ENCODE peak calls at places on chromosome 5, in nine cellular contexts. One of them, this sample, is unnamed.

GRCh38 chr5:39270172-39270848 is 50.9 kb upstream of the FYB1 start:
- DNase-seq in thyroid gland: no peak
- DNase-seq in A673: no peak
- DNase-seq in astrocyte: no peak
- DNase-seq in thoracic aorta: no peak
- DNase-seq in Panc1: no peak
- DNase-seq in colonic mucosa: no peak
- DNase-seq in lower lobe of right lung: no peak
- DNase-seq in left lung: no peak
- DNase-seq in this sample: no peak

GRCh38 chr5:140148508-140148907 is 22.8 kb downstream of the IGIP start:
- DNase-seq in thyroid gland: peak; percentile 32
- DNase-seq in A673: no peak
- DNase-seq in astrocyte: no peak
- DNase-seq in thoracic aorta: no peak
- DNase-seq in Panc1: no peak
- DNase-seq in colonic mucosa: no peak
- DNase-seq in lower lobe of right lung: no peak
- DNase-seq in left lung: no peak
- DNase-seq in this sample: no peak

GRCh38 chr5:94618029-94618492 is 343 bp downstream of the KIAA0825 start:
- DNase-seq in thyroid gland: peak; percentile 89
- DNase-seq in A673: peak; percentile 66
- DNase-seq in astrocyte: peak; percentile 69
- DNase-seq in thoracic aorta: no peak
- DNase-seq in Panc1: no peak
- DNase-seq in colonic mucosa: peak; percentile 78
- DNase-seq in lower lobe of right lung: peak; percentile 83
- DNase-seq in left lung: peak; percentile 79
- DNase-seq in this sample: peak; percentile 85

GRCh38 chr5:159258361-159258760 is 4.7 kb upstream of the UBLCP1 start:
- DNase-seq in thyroid gland: no peak
- DNase-seq in A673: no peak
- DNase-seq in astrocyte: no peak
- DNase-seq in thoracic aorta: no peak
- DNase-seq in Panc1: no peak
- DNase-seq in colonic mucosa: no peak
- DNase-seq in lower lobe of right lung: no peak
- DNase-seq in left lung: no peak
- DNase-seq in this sample: no peak

GRCh38 chr5:136985785-136986475 is 513.2 kb downstream of the SPOCK1 start:
- DNase-seq in thyroid gland: no peak
- DNase-seq in A673: no peak
- DNase-seq in astrocyte: no peak
- DNase-seq in thoracic aorta: no peak
- DNase-seq in Panc1: no peak
- DNase-seq in colonic mucosa: no peak
- DNase-seq in lower lobe of right lung: no peak
- DNase-seq in left lung: no peak
- DNase-seq in this sample: no peak

GRCh38 chr5:14816999-14817761 is 54.4 kb downstream of the ANKH start:
- DNase-seq in thyroid gland: peak; percentile 21
- DNase-seq in A673: peak; percentile 10
- DNase-seq in astrocyte: peak; percentile 89
- DNase-seq in thoracic aorta: peak; percentile 40
- DNase-seq in Panc1: no peak
- DNase-seq in colonic mucosa: no peak
- DNase-seq in lower lobe of right lung: no peak
- DNase-seq in left lung: no peak
- DNase-seq in this sample: no peak

GRCh38 chr5:122312670-122312988 is 592 bp downstream of the SNCAIP start:
- DNase-seq in thyroid gland: peak; percentile 5
- DNase-seq in A673: peak; percentile 4
- DNase-seq in astrocyte: peak; percentile 32
- DNase-seq in thoracic aorta: no peak
- DNase-seq in Panc1: no peak
- DNase-seq in colonic mucosa: peak; percentile 25
- DNase-seq in lower lobe of right lung: no peak
- DNase-seq in left lung: peak; percentile 72
- DNase-seq in this sample: peak; percentile 66

GRCh38 chr5:7856855-7857254 is 5.9 kb upstream of the CFAP90 start:
- DNase-seq in thyroid gland: no peak
- DNase-seq in A673: peak; percentile 67
- DNase-seq in astrocyte: no peak
- DNase-seq in thoracic aorta: no peak
- DNase-seq in Panc1: peak; percentile 12
- DNase-seq in colonic mucosa: no peak
- DNase-seq in lower lobe of right lung: no peak
- DNase-seq in left lung: no peak
- DNase-seq in this sample: no peak

GRCh38 chr5:180259260-180259611 is 32.6 kb downstream of the MAPK9 start:
- DNase-seq in thyroid gland: no peak
- DNase-seq in A673: no peak
- DNase-seq in astrocyte: peak; percentile 12
- DNase-seq in thoracic aorta: no peak
- DNase-seq in Panc1: no peak
- DNase-seq in colonic mucosa: no peak
- DNase-seq in lower lobe of right lung: no peak
- DNase-seq in left lung: no peak
- DNase-seq in this sample: no peak
- H3K9me3 ChIP-seq in thyroid gland: peaks cover 13% of the 10 kb centered on the region
- H3K9me3 ChIP-seq in A673: peaks cover 62% of the 10 kb centered on the region
- H3K9me3 ChIP-seq in astrocyte: peaks cover 64% of the 10 kb centered on the region
- H3K9me3 ChIP-seq in thoracic aorta: peaks cover 100% of the 10 kb centered on the region
- H3K9me3 ChIP-seq in Panc1: peaks cover 73% of the 10 kb centered on the region
- H3K9me3 ChIP-seq in colonic mucosa: peaks cover 29% of the 10 kb centered on the region
- H3K9me3 ChIP-seq in lower lobe of right lung: peaks cover 100% of the 10 kb centered on the region
- H3K9me3 ChIP-seq in left lung: peaks cover 100% of the 10 kb centered on the region
- H3K9me3 ChIP-seq in this sample: peaks cover 99% of the 10 kb centered on the region

DNA sequence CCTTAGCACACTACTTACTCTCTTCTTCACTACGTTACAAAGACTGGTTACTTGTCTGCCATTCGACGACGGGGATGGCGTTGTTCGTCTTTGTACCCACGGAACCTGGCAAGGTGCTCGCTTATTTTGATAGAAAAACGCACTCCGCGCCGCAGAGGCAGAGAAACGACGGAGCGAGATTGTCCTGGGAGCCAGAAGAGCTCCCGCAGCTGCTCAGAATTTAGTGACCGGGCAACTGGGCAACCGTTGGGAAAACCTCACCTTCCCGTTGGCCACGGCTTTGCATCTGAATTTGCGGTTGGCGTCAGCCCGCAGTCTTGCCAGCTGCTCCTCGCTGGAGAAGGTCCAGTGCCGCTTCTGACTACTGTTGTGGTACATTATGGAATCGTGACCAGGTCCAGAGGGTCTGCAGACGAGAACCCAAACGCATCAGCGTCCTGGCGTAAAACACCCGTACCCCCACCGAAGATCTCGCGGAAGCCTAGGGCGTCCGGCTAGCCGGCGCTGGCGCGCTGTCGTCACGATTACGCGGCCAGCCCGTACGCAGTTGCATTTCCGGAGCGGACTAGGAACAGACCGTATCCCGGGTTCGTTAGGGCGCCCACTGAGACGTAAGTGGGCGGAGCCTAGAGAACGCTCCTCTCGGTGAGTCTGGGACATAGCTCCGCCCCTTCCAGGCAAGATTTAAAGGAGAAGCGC is at the start of gene CCNH:
- DNase-seq in thyroid gland: peak; percentile 99
- DNase-seq in A673: peak; percentile 99
- DNase-seq in astrocyte: peak; percentile 94
- DNase-seq in thoracic aorta: peak; percentile 96
- DNase-seq in Panc1: peak; percentile 94
- DNase-seq in colonic mucosa: peak; percentile 98
- DNase-seq in lower lobe of right lung: peak; percentile 99
- DNase-seq in left lung: peak; percentile 99
- DNase-seq in this sample: peak; percentile 98
- TF ChIP-seq CTCF in thyroid gland: no peak
- TF ChIP-seq CTCF in A673: no peak
- TF ChIP-seq CTCF in astrocyte: no peak
- TF ChIP-seq CTCF in thoracic aorta: no peak
- TF ChIP-seq CTCF in Panc1: no peak
- TF ChIP-seq CTCF in colonic mucosa: no peak
- TF ChIP-seq CTCF in lower lobe of right lung: no peak
- TF ChIP-seq CTCF in left lung: no peak
- TF ChIP-seq CTCF in this sample: no peak

GRCh38 chr5:141823056-141823455 is 55.2 kb downstream of the PCDH1 start:
- DNase-seq in thyroid gland: no peak
- DNase-seq in A673: no peak
- DNase-seq in astrocyte: no peak
- DNase-seq in thoracic aorta: no peak
- DNase-seq in Panc1: no peak
- DNase-seq in colonic mucosa: no peak
- DNase-seq in lower lobe of right lung: no peak
- DNase-seq in left lung: no peak
- DNase-seq in this sample: no peak
- H3K27me3 ChIP-seq in thyroid gland: no peaks in the 10 kb centered on the region
- H3K27me3 ChIP-seq in A673: no peaks in the 10 kb centered on the region
- H3K27me3 ChIP-seq in astrocyte: peaks cover 3% of the 10 kb centered on the region
- H3K27me3 ChIP-seq in thoracic aorta: no peaks in the 10 kb centered on the region
- H3K27me3 ChIP-seq in Panc1: peaks cover 3% of the 10 kb centered on the region
- H3K27me3 ChIP-seq in colonic mucosa: no peaks in the 10 kb centered on the region
- H3K27me3 ChIP-seq in lower lobe of right lung: no peaks in the 10 kb centered on the region
- H3K27me3 ChIP-seq in left lung: no peaks in the 10 kb centered on the region
- H3K27me3 ChIP-seq in this sample: no peaks in the 10 kb centered on the region

GRCh38 chr5:25950681-25951080 is 1087.7 kb downstream of the CDH9 start:
- DNase-seq in thyroid gland: no peak
- DNase-seq in A673: no peak
- DNase-seq in astrocyte: no peak
- DNase-seq in thoracic aorta: no peak
- DNase-seq in Panc1: no peak
- DNase-seq in colonic mucosa: no peak
- DNase-seq in lower lobe of right lung: no peak
- DNase-seq in left lung: no peak
- DNase-seq in this sample: no peak
- H3K9me3 ChIP-seq in thyroid gland: no peaks in the 10 kb centered on the region
- H3K9me3 ChIP-seq in A673: peaks cover 3% of the 10 kb centered on the region
- H3K9me3 ChIP-seq in astrocyte: no peaks in the 10 kb centered on the region
- H3K9me3 ChIP-seq in thoracic aorta: no peaks in the 10 kb centered on the region
- H3K9me3 ChIP-seq in Panc1: no peaks in the 10 kb centered on the region
- H3K9me3 ChIP-seq in colonic mucosa: no peaks in the 10 kb centered on the region
- H3K9me3 ChIP-seq in lower lobe of right lung: no peaks in the 10 kb centered on the region
- H3K9me3 ChIP-seq in left lung: no peaks in the 10 kb centered on the region
- H3K9me3 ChIP-seq in this sample: no peaks in the 10 kb centered on the region

GRCh38 chr5:132459983-132460834 is 30.4 kb downstream of the IRF1 start:
- DNase-seq in thyroid gland: no peak
- DNase-seq in A673: peak; percentile 25
- DNase-seq in astrocyte: no peak
- DNase-seq in thoracic aorta: no peak
- DNase-seq in Panc1: no peak
- DNase-seq in colonic mucosa: no peak
- DNase-seq in lower lobe of right lung: peak; percentile 76
- DNase-seq in left lung: no peak
- DNase-seq in this sample: no peak
- TF ChIP-seq CTCF in thyroid gland: no peak
- TF ChIP-seq CTCF in A673: peak; percentile 15
- TF ChIP-seq CTCF in astrocyte: no peak
- TF ChIP-seq CTCF in thoracic aorta: peak; percentile 15
- TF ChIP-seq CTCF in Panc1: no peak
- TF ChIP-seq CTCF in colonic mucosa: peak; percentile 15
- TF ChIP-seq CTCF in lower lobe of right lung: peak; percentile 30
- TF ChIP-seq CTCF in left lung: no peak
- TF ChIP-seq CTCF in this sample: peak; percentile 25

GRCh38 chr5:1116109-1116735 is 4.4 kb upstream of the SLC12A7 start:
- DNase-seq in thyroid gland: no peak
- DNase-seq in A673: no peak
- DNase-seq in astrocyte: no peak
- DNase-seq in thoracic aorta: no peak
- DNase-seq in Panc1: no peak
- DNase-seq in colonic mucosa: no peak
- DNase-seq in lower lobe of right lung: no peak
- DNase-seq in left lung: no peak
- DNase-seq in this sample: no peak
- H3K27me3 ChIP-seq in thyroid gland: no peaks in the 10 kb centered on the region
- H3K27me3 ChIP-seq in A673: no peaks in the 10 kb centered on the region
- H3K27me3 ChIP-seq in astrocyte: peaks cover 9% of the 10 kb centered on the region
- H3K27me3 ChIP-seq in thoracic aorta: no peaks in the 10 kb centered on the region
- H3K27me3 ChIP-seq in Panc1: no peaks in the 10 kb centered on the region
- H3K27me3 ChIP-seq in colonic mucosa: no peaks in the 10 kb centered on the region
- H3K27me3 ChIP-seq in lower lobe of right lung: no peaks in the 10 kb centered on the region
- H3K27me3 ChIP-seq in left lung: peaks cover 19% of the 10 kb centered on the region
- H3K27me3 ChIP-seq in this sample: no peaks in the 10 kb centered on the region

DNA sequence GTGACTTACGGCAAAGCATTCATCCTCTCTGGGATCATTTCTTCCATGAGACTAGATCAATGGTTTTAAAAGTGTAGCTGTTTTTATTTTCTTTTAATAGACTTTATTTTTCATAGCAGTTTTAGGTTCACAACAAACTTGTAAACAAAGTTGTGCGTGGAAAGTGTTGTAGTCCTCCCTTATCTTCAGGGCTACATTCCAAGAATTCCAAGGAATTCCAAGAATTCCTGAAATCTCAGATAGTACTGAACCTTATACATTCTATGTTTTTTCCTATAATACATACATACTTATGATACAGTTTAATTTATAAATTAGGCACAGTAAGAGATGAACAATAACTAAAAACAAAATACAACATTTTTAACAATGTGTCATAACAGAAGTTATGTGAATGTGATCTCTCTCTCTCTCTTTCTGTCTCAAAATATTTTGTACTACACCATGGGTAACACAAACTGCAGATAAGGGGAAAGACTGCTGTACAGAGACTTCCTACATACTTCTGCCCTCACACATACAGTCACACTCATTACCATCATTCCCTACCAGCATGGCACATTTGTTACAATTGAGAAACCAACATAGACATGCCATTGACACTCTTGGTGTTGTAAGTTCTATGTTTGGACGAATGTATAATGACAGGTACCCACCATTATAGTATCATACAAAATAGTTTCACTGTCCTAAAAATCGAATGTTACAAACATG is 1933.2 kb upstream of the WWC1 start:
- DNase-seq in thyroid gland: no peak
- DNase-seq in A673: no peak
- DNase-seq in astrocyte: no peak
- DNase-seq in thoracic aorta: no peak
- DNase-seq in Panc1: no peak
- DNase-seq in colonic mucosa: no peak
- DNase-seq in lower lobe of right lung: no peak
- DNase-seq in left lung: no peak
- DNase-seq in this sample: no peak
- H3K9me3 ChIP-seq in thyroid gland: no peaks in the 10 kb centered on the region
- H3K9me3 ChIP-seq in A673: no peaks in the 10 kb centered on the region
- H3K9me3 ChIP-seq in astrocyte: peaks cover 6% of the 10 kb centered on the region
- H3K9me3 ChIP-seq in thoracic aorta: no peaks in the 10 kb centered on the region
- H3K9me3 ChIP-seq in Panc1: no peaks in the 10 kb centered on the region
- H3K9me3 ChIP-seq in colonic mucosa: no peaks in the 10 kb centered on the region
- H3K9me3 ChIP-seq in lower lobe of right lung: no peaks in the 10 kb centered on the region
- H3K9me3 ChIP-seq in left lung: peaks cover 16% of the 10 kb centered on the region
- H3K9me3 ChIP-seq in this sample: no peaks in the 10 kb centered on the region

This sample was measured in upper lobe of right lung.